ENCODE peak calls at places on chromosomes 1 and 21, in four cellular contexts. H, C, R and Z are unnamed samples.

GRCh38 chr1:27399251-27399885 is 6.9 kb downstream of the GPR3 start:
- DNase-seq in C (no peak), R (peak), H (no peak), Z (no peak)

GRCh38 chr1:10399487-10399917 is 638 bp downstream of the PGD start:
- DNase-seq in H (peak), C (peak), R (no peak), Z (no peak)

GRCh38 chr1:192506741-192507155 is 68.8 kb upstream of the RGS1 start:
- DNase-seq in R (peak), C (no peak), H (peak), Z (no peak)

GRCh38 chr1:165629131-165629530 is 1.9 kb upstream of the MGST3 start:
- DNase-seq in R (no peak), H (no peak), C (no peak), Z (no peak)

GRCh38 chr1:162388615-162389014 is 7.1 kb downstream of the C1orf226 start:
- DNase-seq in R (no peak), H (no peak), C (no peak), Z (no peak)

GRCh38 chr1:1974834-1975233 is 28.8 kb downstream of the CFAP74 start:
- DNase-seq in H (no peak), C (no peak), R (no peak), Z (no peak)

GRCh38 chr1:56967900-56968832 is 2.4 kb upstream of the C8B start:
- DNase-seq in C (no peak), R (peak), H (peak), Z (peak)

GRCh38 chr21:32844653-32845443 is 73.3 kb upstream of the PAXBP1 start:
- DNase-seq in H (peak), R (no peak), C (no peak), Z (no peak)

GRCh38 chr1:117753232-117753631 is 147.4 kb downstream of the TENT5C start:
- DNase-seq in C (no peak), H (no peak), R (no peak), Z (no peak)

GRCh38 chr1:26038904-26039303 is 7.0 kb downstream of the SLC30A2 start:
- DNase-seq in C (no peak), H (no peak), R (no peak), Z (no peak)

GRCh38 chr1:189939967-189940366 is 537.7 kb downstream of the BRINP3 start:
- DNase-seq in R (no peak), C (no peak), H (peak), Z (no peak)

GRCh38 chr1:233664804-233665574 is 51.1 kb downstream of the KCNK1 start:
- DNase-seq in H (no peak), C (no peak), R (no peak), Z (no peak)

GRCh38 chr1:24015226-24016210 is 35.4 kb upstream of the SRSF10 start:
- DNase-seq in H (peak), C (no peak), R (no peak), Z (no peak)

GRCh38 chr1:40932004-40932403 is 47.5 kb upstream of the CTPS1 start:
- DNase-seq in R (no peak), H (no peak), C (no peak), Z (no peak)

GRCh38 chr1:164950453-164951052 is 391.6 kb downstream of the PBX1 start:
- DNase-seq in H (no peak), C (no peak), R (no peak), Z (no peak)

GRCh38 chr1:205072881-205073280 is 11.4 kb downstream of the TMEM81 start:
- DNase-seq in H (no peak), C (no peak), R (no peak), Z (no peak)

GRCh38 chr1:112406771-112407170 is 10.8 kb downstream of the CTTNBP2NL start:
- DNase-seq in C (no peak), R (no peak), H (no peak), Z (no peak)

GRCh38 chr1:112397051-112397471 is 1.0 kb downstream of the CTTNBP2NL start:
- DNase-seq in H (no peak), C (no peak), R (no peak), Z (no peak)

GRCh38 chr1:112399456-112399855 is 3.4 kb downstream of the CTTNBP2NL start:
- DNase-seq in R (no peak), H (no peak), C (no peak), Z (no peak)

DNA sequence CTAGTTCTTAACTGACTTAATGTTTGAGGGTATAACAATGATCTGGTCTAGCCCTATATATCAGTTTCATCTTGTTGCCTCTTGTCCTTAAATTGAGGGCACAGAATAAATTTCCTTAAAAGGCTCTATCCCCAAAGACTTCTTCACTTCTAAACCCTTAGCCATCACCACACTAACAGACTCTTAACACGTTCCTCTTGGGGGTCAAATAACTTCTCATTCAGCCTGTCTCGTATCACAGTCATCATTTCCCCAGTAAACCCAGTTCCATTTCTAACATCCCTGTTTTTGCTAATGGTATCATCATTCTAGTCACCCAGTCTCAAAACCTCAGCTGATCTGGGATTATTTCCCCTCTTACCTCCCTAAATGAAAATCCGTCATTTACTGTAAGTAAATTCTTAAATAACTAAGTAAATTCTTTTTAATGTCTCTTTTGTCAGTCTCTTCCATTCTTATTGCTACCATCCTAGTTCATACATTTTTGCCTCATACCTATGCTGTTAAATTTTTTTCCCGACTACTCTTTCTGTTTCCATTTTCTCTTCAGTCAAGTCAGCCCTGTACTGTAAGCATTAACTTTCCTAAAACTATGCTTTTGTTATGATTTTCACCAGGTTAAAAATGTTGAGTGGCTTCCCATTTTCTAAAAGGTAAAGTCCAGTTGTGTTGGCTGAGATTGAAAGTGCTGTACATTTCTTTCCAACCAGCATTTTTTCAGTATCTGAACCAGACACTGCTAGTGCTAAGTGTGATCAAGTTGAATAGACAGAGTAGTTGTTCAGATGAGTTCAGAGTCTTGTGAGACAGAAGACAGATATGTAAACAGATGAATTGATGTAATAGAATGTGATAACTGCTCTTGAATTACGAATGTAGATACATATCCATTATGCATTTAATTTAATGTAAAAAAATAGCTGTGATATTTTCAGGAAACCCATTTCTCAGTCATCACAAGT is 6.9 kb downstream of the CTTNBP2NL start:
- DNase-seq in C (no peak), H (peak), R (no peak), Z (no peak)
- H3K27ac ChIP-seq in C (no peak), H (peak), R (no peak), Z (no peak)

GRCh38 chr1:49185455-49185980 is 408.8 kb upstream of the BEND5 start:
- DNase-seq in R (no peak), H (no peak), C (no peak), Z (no peak)

GRCh38 chr1:49183489-49183888 is 406.8 kb upstream of the BEND5 start:
- DNase-seq in H (no peak), C (no peak), R (no peak), Z (no peak)

DNA sequence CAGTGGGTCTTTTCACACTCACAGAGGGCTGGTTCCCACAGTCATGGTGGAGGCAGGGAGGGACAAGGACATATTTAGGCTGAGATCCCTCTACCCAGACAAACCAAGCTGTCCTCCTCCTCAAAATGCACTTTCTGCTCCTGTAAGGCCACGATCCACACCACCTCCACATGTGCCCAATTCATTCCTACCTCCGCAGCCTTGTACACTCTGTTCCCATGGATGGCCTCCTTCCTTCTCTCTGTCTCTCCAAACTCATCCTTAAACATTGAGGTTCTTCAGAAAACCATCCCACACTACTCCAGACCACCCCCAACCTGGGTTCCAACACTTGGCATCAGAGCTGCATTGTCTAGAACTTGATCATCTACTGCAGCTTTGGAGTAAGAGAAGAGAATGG is 404.3 kb upstream of the BEND5 start:
- DNase-seq in C (no peak), H (no peak), R (no peak), Z (no peak)
- TF ChIP-seq CTCF in C (no peak), H (no peak), R (no peak), Z (no peak)

GRCh38 chr1:109979489-109980091 is 5.0 kb upstream of the AHCYL1 start:
- DNase-seq in H (peak), R (no peak), C (no peak), Z (no peak)
- H3K27ac ChIP-seq in H (peak), R (no peak), C (no peak), Z (no peak)

DNA sequence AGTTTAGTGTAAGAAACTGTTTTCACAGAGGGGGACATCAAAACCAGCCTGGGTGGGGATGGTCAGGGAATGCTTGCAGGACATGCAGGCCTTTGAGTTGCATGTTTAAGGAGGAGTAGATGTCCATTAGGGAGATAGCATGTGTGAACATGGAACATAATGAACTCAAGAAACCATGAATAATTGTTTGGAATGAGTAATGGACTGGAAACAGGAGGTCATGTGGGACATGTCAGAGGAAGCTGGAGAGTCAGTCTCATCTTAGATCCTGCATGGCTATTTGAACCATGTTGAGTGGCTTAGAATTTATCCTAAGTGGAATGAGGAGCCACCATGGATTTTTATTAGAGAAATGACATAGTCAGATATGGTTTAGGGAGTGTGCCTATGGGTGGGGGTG is 86.4 kb downstream of the RPE65 start:
- DNase-seq in H (no peak), R (no peak), C (no peak), Z (no peak)
- TF ChIP-seq CTCF in H (no peak), R (no peak), C (no peak), Z (no peak)

GRCh38 chr1:183291216-183291762 is 105.2 kb downstream of the LAMC2 start:
- DNase-seq in C (no peak), R (no peak), H (no peak), Z (no peak)
- H3K27ac ChIP-seq in C (no peak), R (no peak), H (no peak), Z (no peak)

GRCh38 chr1:242523968-242524570 is 428 bp downstream of the PLD5 start:
- DNase-seq in C (peak), H (peak), R (peak), Z (peak)
- TF ChIP-seq CTCF in C (no peak), H (no peak), R (no peak), Z (no peak)

GRCh38 chr1:246724725-246725095 is 501 bp downstream of the SCCPDH start:
- DNase-seq in H (peak), R (no peak), C (no peak), Z (no peak)
- H3K27ac ChIP-seq in H (peak), R (peak), C (peak), Z (peak)